ENCODE peak calls at places on chromosomes 2 and 18, in seven cellular contexts. K is right atrium auricular region, I is endothelial cell of umbilical vein, V is COR-L47, J is GM13976, A is neural progenitor cell, W is cardiac septum. T is an unnamed sample.
A peak's percentile ranks its signal among the peaks of the same experiment; 100 is the strongest.

GRCh38 chr2:128594953-128595677 is 276.4 kb upstream of the HS6ST1 start:
- DNase-seq in K (peak; percentile 42), I (no peak), V (peak; percentile 87), J (no peak), A (no peak), W (peak; percentile 61), T (no peak)

GRCh38 chr18:48947583-48947982 is 3.2 kb downstream of the SMAD7 start:
- DNase-seq in K (no peak), I (peak; percentile 40), V (peak; percentile 54), J (no peak), A (no peak), W (no peak), T (no peak)

GRCh38 chr18:63859781-63860535 is 27.5 kb upstream of the SERPINB2 start:
- DNase-seq in K (no peak), I (no peak), V (no peak), J (no peak), A (no peak), W (no peak), T (no peak)

GRCh38 chr2:173866858-173867620 is 98.1 kb downstream of the SP3 start:
- DNase-seq in K (no peak), I (no peak), V (peak; percentile 26), J (no peak), A (peak; percentile 13), W (no peak), T (no peak)

GRCh38 chr2:11863103-11863502 is 116.7 kb downstream of the LPIN1 start:
- DNase-seq in K (no peak), I (no peak), V (no peak), J (peak; percentile 48), A (no peak), W (no peak), T (no peak)

GRCh38 chr2:178234648-178235047 is 40.3 kb downstream of the OSBPL6 start:
- DNase-seq in K (no peak), I (no peak), V (no peak), J (no peak), A (no peak), W (no peak), T (no peak)

GRCh38 chr2:230225486-230225885 is at the start of gene SP140:
- DNase-seq in K (peak; percentile 66), I (no peak), V (no peak), J (peak; percentile 59), A (no peak), W (peak; percentile 86), T (peak; percentile 9)

GRCh38 chr2:201228271-201228911 is 31.9 kb upstream of the CASP8 start:
- DNase-seq in K (no peak), I (peak; percentile 61), V (no peak), J (no peak), A (no peak), W (no peak), T (no peak)

GRCh38 chr18:34659579-34660517 is 50.2 kb upstream of the DTNA start:
- DNase-seq in K (peak; percentile 91), I (peak; percentile 98), V (peak; percentile 70), J (no peak), A (peak; percentile 75), W (peak; percentile 87), T (peak; percentile 77)

GRCh38 chr2:172288603-172289002 is 138.8 kb upstream of the ITGA6 start:
- DNase-seq in K (no peak), I (peak; percentile 53), V (peak; percentile 81), J (no peak), A (no peak), W (no peak), T (no peak)

GRCh38 chr2:136136921-136137320 is 19.0 kb upstream of the CXCR4 start:
- DNase-seq in K (no peak), I (no peak), V (peak; percentile 60), J (no peak), A (no peak), W (no peak), T (no peak)

GRCh38 chr2:31999438-31999837 is 11.4 kb downstream of the MEMO1 start:
- DNase-seq in K (no peak), I (no peak), V (no peak), J (no peak), A (no peak), W (no peak), T (no peak)

GRCh38 chr2:161238264-161238558 is 70.0 kb upstream of the PSMD14 start:
- DNase-seq in K (no peak), I (no peak), V (no peak), J (no peak), A (no peak), W (no peak), T (no peak)

GRCh38 chr2:67135201-67135600 is 261.9 kb upstream of the ETAA1 start:
- DNase-seq in K (no peak), I (no peak), V (peak; percentile 26), J (no peak), A (no peak), W (no peak), T (no peak)

GRCh38 chr2:110732422-110733413 is at the start of gene ACOXL:
- DNase-seq in K (no peak), I (no peak), V (peak; percentile 45), J (peak; percentile 48), A (peak; percentile 65), W (no peak), T (no peak)

GRCh38 chr2:229273384-229274338 is 2.6 kb upstream of the PID1 start:
- DNase-seq in K (no peak), I (peak; percentile 21), V (peak; percentile 32), J (peak; percentile 60), A (peak; percentile 83), W (no peak), T (peak; percentile 83)

GRCh38 chr18:24075731-24076130 is 61.2 kb downstream of the TTC39C start:
- DNase-seq in K (no peak), I (no peak), V (no peak), J (no peak), A (no peak), W (no peak), T (no peak)

GRCh38 chr18:34709631-34710429 is at the start of gene DTNA:
- DNase-seq in K (no peak), I (peak; percentile 72), V (peak; percentile 70), J (no peak), A (peak; percentile 64), W (no peak), T (peak; percentile 86)

GRCh38 chr2:84894758-84895520 is 10.5 kb upstream of the TMSB10 start:
- DNase-seq in K (no peak), I (peak; percentile 36), V (no peak), J (no peak), A (no peak), W (no peak), T (no peak)

GRCh38 chr2:229900012-229900411 is 21.8 kb downstream of the TRIP12 start:
- DNase-seq in K (no peak), I (no peak), V (no peak), J (no peak), A (no peak), W (no peak), T (no peak)

GRCh38 chr18:49321800-49322461 is 138.5 kb downstream of the DYM start:
- DNase-seq in K (no peak), I (peak; percentile 71), V (no peak), J (no peak), A (no peak), W (no peak), T (no peak)

GRCh38 chr18:55376387-55376786 is 211.6 kb downstream of the TCF4 start:
- DNase-seq in K (no peak), I (no peak), V (no peak), J (peak; percentile 42), A (no peak), W (no peak), T (no peak)

GRCh38 chr2:182852090-182852489 is 14.3 kb downstream of the FRZB start:
- DNase-seq in K (no peak), I (no peak), V (peak; percentile 41), J (no peak), A (no peak), W (no peak), T (no peak)

GRCh38 chr2:197306691-197307030 is 3.9 kb downstream of the ANKRD44 start:
- DNase-seq in K (no peak), I (no peak), V (peak; percentile 8), J (no peak), A (no peak), W (no peak), T (no peak)

GRCh38 chr2:161061786-161062185 is 98.4 kb upstream of the TANK start:
- DNase-seq in K (no peak), I (no peak), V (no peak), J (no peak), A (no peak), W (no peak), T (no peak)

GRCh38 chr2:174835797-174836255 is 71.6 kb upstream of the CHRNA1 start:
- DNase-seq in K (no peak), I (no peak), V (no peak), J (peak; percentile 16), A (peak; percentile 64), W (no peak), T (no peak)

GRCh38 chr2:73907840-73908452 is 15.1 kb downstream of the ACTG2 start:
- DNase-seq in K (no peak), I (no peak), V (peak; percentile 88), J (peak; percentile 75), A (peak; percentile 68), W (no peak), T (no peak)

GRCh38 chr18:35581555-35582309 is at the start of gene GALNT1:
- DNase-seq in K (no peak), I (peak; percentile 23), V (peak; percentile 24), J (peak; percentile 69), A (peak; percentile 62), W (no peak), T (no peak)

GRCh38 chr2:171553858-171554257 is 31.6 kb downstream of the CYBRD1 start:
- DNase-seq in K (no peak), I (no peak), V (peak; percentile 95), J (no peak), A (no peak), W (no peak), T (peak; percentile 12)